ENCODE peak calls at places on chromosomes 7 and 10, in eight cellular contexts. Y, J, I, C, M, N, A and L are unnamed samples.

GRCh38 chr10:30999084-30999712 is 32.5 kb downstream of the ZNF438 start:
- DNase-seq in C (no peak), A (peak; percentile 30), J (no peak), N (peak; percentile 77), Y (no peak), I (no peak), M (no peak), L (peak; percentile 38)

GRCh38 chr7:105402221-105403095 is 13.7 kb upstream of the SRPK2 start:
- DNase-seq in Y (no peak), I (no peak), M (no peak), N (peak; percentile 55), J (no peak), A (no peak), C (no peak), L (no peak)

GRCh38 chr10:86820509-86820908 is 64.1 kb downstream of the BMPR1A start:
- DNase-seq in A (no peak), I (no peak), Y (no peak), J (no peak), C (no peak), N (no peak), M (no peak), L (no peak)

GRCh38 chr10:86523348-86523747 is 1.8 kb upstream of the WAPL start:
- DNase-seq in A (no peak), I (no peak), Y (no peak), M (no peak), N (peak; percentile 22), J (no peak), C (no peak), L (no peak)

GRCh38 chr10:99374526-99374925 is 45.4 kb downstream of the CNNM1 start:
- DNase-seq in Y (no peak), I (no peak), A (no peak), C (no peak), J (no peak), N (no peak), M (no peak), L (no peak)

GRCh38 chr7:97118306-97118917 is 914 bp downstream of the SDHAF3 start:
- DNase-seq in A (no peak), Y (no peak), J (no peak), N (no peak), C (no peak), I (no peak), M (no peak), L (no peak)

GRCh38 chr7:23544913-23545354 is 13.2 kb upstream of the TRA2A start:
- DNase-seq in I (no peak), Y (no peak), N (peak; percentile 44), A (no peak), M (no peak), C (no peak), J (peak; percentile 46), L (no peak)

GRCh38 chr10:63767512-63767911 is 246.3 kb downstream of the REEP3 start:
- DNase-seq in A (no peak), N (peak; percentile 29), Y (no peak), C (no peak), M (no peak), I (no peak), J (no peak), L (no peak)

GRCh38 chr10:75408911-75409885 is 7.6 kb upstream of the ZNF503 start:
- DNase-seq in Y (peak; percentile 86), J (no peak), M (peak; percentile 91), N (no peak), A (peak; percentile 81), C (peak; percentile 81), I (peak; percentile 87), L (peak; percentile 81)

GRCh38 chr7:24834150-24834798 is 77.0 kb upstream of the GSDME start:
- DNase-seq in N (no peak), J (no peak), I (peak; percentile 56), Y (no peak), M (no peak), A (no peak), C (no peak), L (peak; percentile 14)

GRCh38 chr7:133735222-133735621 is 391.9 kb upstream of the LRGUK start:
- DNase-seq in A (no peak), N (peak; percentile 88), I (no peak), M (no peak), J (no peak), Y (no peak), C (no peak), L (no peak)

GRCh38 chr10:97913554-97913953 is 63.9 kb downstream of the GOLGA7B start:
- DNase-seq in I (peak; percentile 34), N (no peak), C (no peak), Y (no peak), M (peak; percentile 72), J (no peak), A (no peak), L (no peak)

GRCh38 chr7:94423116-94423515 is 28.4 kb downstream of the COL1A2 start:
- DNase-seq in A (no peak), C (no peak), N (no peak), M (no peak), Y (no peak), J (no peak), I (no peak), L (no peak)

DNA sequence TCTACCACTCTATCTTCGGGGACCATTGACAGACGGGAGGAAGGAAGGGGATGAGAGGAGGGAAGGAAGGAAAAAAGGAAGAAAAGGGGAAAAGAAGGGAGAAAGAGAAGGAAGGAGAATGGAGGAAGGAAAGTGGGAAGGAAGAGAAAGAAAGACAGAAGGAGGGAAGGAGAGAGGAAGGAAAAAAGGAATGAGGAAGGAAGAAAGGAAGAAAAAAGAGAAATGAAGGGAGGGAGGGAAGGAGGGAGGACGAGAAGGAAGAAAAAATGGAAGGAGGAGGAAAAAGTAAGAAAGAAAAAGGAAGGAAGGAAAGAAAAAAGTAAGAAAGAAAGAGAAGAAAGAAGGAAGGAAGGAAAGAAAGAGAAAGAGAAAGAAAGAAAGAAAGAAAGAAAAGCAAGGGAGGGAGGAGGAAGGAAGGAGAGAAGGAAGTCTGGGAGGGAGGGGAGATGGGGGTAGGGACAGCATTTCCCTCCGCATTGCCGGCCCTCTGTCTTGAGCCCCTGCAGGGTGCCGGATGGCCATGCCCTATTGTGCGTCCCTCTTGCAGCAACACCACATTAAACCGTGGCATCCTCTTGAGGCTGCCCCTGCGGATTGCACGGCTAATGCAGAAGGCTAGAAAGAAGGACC is 128.8 kb downstream of the ADARB2 start:
- DNase-seq in J (no peak), A (no peak), C (no peak), Y (no peak), I (no peak), N (no peak), M (no peak), L (no peak)
- H3K4me3 ChIP-seq in J (no peak overlapping the region), A (no peak overlapping the region), C (no peak overlapping the region), Y (no peak overlapping the region), I (no peak overlapping the region), N (no peak overlapping the region), M (no peak overlapping the region), L (no peak overlapping the region)

DNA sequence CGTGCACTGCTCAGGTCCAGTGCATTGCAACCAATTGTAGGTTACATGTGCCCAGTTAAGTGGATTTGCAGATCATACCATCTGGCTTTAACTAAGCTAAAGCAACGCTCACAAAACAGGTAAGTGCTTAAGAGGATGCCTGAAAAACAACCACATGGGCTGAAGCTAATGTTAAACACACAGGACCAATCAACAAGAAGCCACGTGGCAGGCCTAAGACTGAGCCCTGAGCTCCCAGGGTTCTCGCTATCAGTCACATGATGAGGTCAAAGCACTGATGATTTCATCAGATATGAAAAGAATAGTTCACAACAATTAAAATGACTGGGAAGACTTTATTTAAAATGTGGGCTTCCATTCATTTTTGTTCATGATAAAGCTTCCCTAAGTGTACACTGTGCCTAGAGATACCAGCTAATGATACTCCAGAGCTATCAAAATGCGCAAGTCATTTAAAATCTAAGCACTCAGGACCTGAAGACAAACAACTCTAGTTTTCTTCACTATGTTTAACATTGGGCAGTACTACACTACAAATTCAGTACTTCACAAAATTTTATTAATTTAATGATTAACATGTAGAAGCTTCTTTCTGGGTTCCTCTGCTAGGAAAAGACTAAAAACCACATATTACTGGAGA is 90.6 kb downstream of the PIP4K2A start:
- DNase-seq in C (no peak), I (no peak), N (peak; percentile 18), A (no peak), Y (no peak), J (no peak), M (no peak), L (no peak)
- H3K4me1 ChIP-seq in C (no peaks in the 10 kb centered on the region), I (peaks cover 67% of the 10 kb centered on the region), N (peaks cover 26% of the 10 kb centered on the region), A (peaks cover 38% of the 10 kb centered on the region), Y (peaks cover 9% of the 10 kb centered on the region), J (peaks cover 32% of the 10 kb centered on the region), M (peaks cover 15% of the 10 kb centered on the region), L (peaks cover 53% of the 10 kb centered on the region)

GRCh38 chr7:107860241-107860961 is 30.6 kb upstream of the DLD start:
- DNase-seq in C (no peak), I (no peak), J (no peak), N (no peak), M (no peak), A (no peak), Y (no peak), L (no peak)
- H3K27ac ChIP-seq in C (no peak overlapping the region), I (no peak overlapping the region), J (no peak overlapping the region), N (no peak overlapping the region), M (no peak overlapping the region), A (no peak overlapping the region), Y (no peak overlapping the region), L (no peak overlapping the region)

GRCh38 chr7:81231203-81231922 is 312.5 kb upstream of the SEMA3C start:
- DNase-seq in N (no peak), M (no peak), C (no peak), I (no peak), J (no peak), A (no peak), Y (no peak), L (no peak)

GRCh38 chr7:81226234-81226633 is 307.4 kb upstream of the SEMA3C start:
- DNase-seq in A (no peak), C (no peak), Y (no peak), M (no peak), N (no peak), I (no peak), J (no peak), L (no peak)
- H3K4me3 ChIP-seq in A (no peak overlapping the region), C (no peak overlapping the region), Y (no peak overlapping the region), M (no peak overlapping the region), N (no peak overlapping the region), I (no peak overlapping the region), J (no peak overlapping the region), L (no peak overlapping the region)

GRCh38 chr10:44982114-44982460 is 3.5 kb upstream of the DEPP1 start:
- DNase-seq in J (no peak), A (no peak), N (no peak), Y (peak; percentile 47), I (peak; percentile 47), C (peak; percentile 57), M (peak; percentile 91), L (peak; percentile 67)
- H3K4me1 ChIP-seq in J (peaks cover 35% of the 10 kb centered on the region), A (peaks cover 68% of the 10 kb centered on the region), N (peaks cover 70% of the 10 kb centered on the region), Y (peaks cover 40% of the 10 kb centered on the region), I (peaks cover 96% of the 10 kb centered on the region), C (peaks cover 10% of the 10 kb centered on the region), M (peaks cover 3% of the 10 kb centered on the region), L (peaks cover 97% of the 10 kb centered on the region)

DNA sequence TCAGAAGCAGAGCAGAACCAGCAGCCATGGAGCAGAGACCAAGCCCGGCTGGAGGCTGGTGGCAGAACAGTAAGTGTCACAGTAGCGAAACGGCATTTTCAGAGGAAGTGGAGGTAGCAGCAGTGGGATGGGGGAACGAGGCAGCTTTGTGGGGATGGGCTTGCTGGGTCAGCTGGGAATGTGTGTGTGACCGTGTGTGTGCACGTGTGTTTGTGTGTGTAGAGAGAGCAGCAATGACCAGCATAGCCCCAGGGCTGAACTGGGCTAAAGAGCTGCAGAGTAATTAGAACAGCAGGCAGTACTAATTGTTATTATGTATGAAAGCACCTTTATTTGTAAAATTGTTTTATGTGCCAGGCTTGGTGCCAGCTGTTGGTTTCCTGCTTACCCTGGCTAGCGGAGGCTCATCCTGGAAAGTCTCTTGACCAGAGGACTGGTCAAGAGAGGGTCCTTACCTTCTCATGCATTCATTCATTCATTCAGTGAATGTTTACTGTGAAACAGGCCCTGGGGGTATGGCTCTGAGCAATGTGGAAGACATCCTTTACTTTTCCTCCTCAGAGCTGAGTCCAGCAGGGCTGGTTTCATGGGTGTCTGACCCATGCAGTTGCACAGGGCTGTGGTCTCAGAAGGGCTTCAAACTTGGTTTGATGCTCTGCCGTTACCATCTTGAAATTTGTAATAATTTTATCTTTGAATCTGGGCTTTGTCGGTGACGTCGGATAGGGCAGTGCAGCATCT is 184.6 kb downstream of the SEC23IP start:
- DNase-seq in Y (no peak), C (no peak), J (no peak), M (no peak), A (no peak), N (no peak), I (no peak), L (no peak)
- H3K27ac ChIP-seq in Y (no peak overlapping the region), C (no peak overlapping the region), J (no peak overlapping the region), M (no peak overlapping the region), A (no peak overlapping the region), N (no peak overlapping the region), I (no peak overlapping the region), L (no peak overlapping the region)